ENCODE peak calls at places on chromosomes 4 and X, in ten cellular contexts. K is Right ventricle myocardium superior; S is neural crest cell; W is EL; V is stimulated activated CD4-positive, alpha-beta T cell treated with anti-CD3 and anti-CD28 coated beads, TNF-alpha, amount 100 ng/mL, for 4 hours; A is neuronal stem cell; T is iris pigment epithelial cell; O is GM23338; Y is hepatocyte; Z is T-helper 1 cell. Q is an unnamed sample.

GRCh38 chr4:22427676-22428075 is 88.2 kb downstream of the ADGRA3 start:
- DNase-seq in K (no peak), S (no peak), W (no peak), V (no peak), A (no peak), T (no peak), O (no peak), Y (no peak), Z (no peak), Q (no peak)

GRCh38 chr4:99983289-99983943 is 33.3 kb upstream of the H2AZ1 start:
- DNase-seq in K (no peak), S (no peak), W (no peak), V (no peak), A (no peak), T (no peak), O (no peak), Y (no peak), Z (no peak), Q (no peak)

GRCh38 chrX:1894656-1895055 is 279.8 kb downstream of the ASMT start:
- DNase-seq in K (no peak), S (no peak), W (no peak), V (no peak), A (no peak), T (no peak), O (no peak), Y (no peak), Z (no peak), Q (no peak)

GRCh38 chr4:3740256-3740655 is 25.9 kb upstream of the ADRA2C start:
- DNase-seq in K (no peak), S (no peak), W (no peak), V (no peak), A (no peak), T (no peak), O (no peak), Y (no peak), Z (no peak), Q (no peak)

GRCh38 chr4:41602113-41602512 is 64.2 kb downstream of the LIMCH1 start:
- DNase-seq in K (no peak), S (no peak), W (no peak), V (no peak), A (no peak), T (no peak), O (no peak), Y (no peak), Z (no peak), Q (no peak)

GRCh38 chr4:1463088-1463926 is 57.1 kb upstream of the NKX1-1 start:
- DNase-seq in K (no peak), S (peak; percentile 29), W (peak; percentile 16), V (no peak), A (no peak), T (peak; percentile 29), O (no peak), Y (peak; percentile 57), Z (no peak), Q (no peak)

GRCh38 chrX:24515447-24515846 is 50.4 kb downstream of the PDK3 start:
- DNase-seq in K (no peak), S (no peak), W (no peak), V (no peak), A (no peak), T (peak; percentile 16), O (peak; percentile 34), Y (peak; percentile 51), Z (no peak), Q (no peak)

GRCh38 chr4:64158648-64159326 is 250.5 kb downstream of the TECRL start:
- DNase-seq in K (no peak), S (peak; percentile 75), W (peak; percentile 15), V (no peak), A (peak; percentile 63), T (peak; percentile 50), O (peak; percentile 86), Y (peak; percentile 81), Z (no peak), Q (no peak)

GRCh38 chr4:107036602-107037151 is 564 bp upstream of the DKK2 start:
- DNase-seq in K (no peak), S (no peak), W (peak; percentile 3), V (no peak), A (peak; percentile 9), T (peak; percentile 14), O (peak; percentile 5), Y (peak; percentile 6), Z (no peak), Q (no peak)

GRCh38 chrX:70476934-70477733 is 32.5 kb downstream of the DLG3 start:
- DNase-seq in K (peak; percentile 33), S (no peak), W (peak; percentile 66), V (no peak), A (no peak), T (peak; percentile 70), O (peak; percentile 59), Y (peak; percentile 58), Z (no peak), Q (no peak)

GRCh38 chr4:136731025-136731424 is 801.3 kb downstream of the PCDH18 start:
- DNase-seq in K (no peak), S (no peak), W (no peak), V (no peak), A (no peak), T (no peak), O (no peak), Y (no peak), Z (no peak), Q (no peak)

GRCh38 chr4:30429813-30430466 is 290.2 kb upstream of the PCDH7 start:
- DNase-seq in K (no peak), S (no peak), W (peak; percentile 64), V (no peak), A (no peak), T (peak; percentile 74), O (no peak), Y (peak; percentile 9), Z (no peak), Q (no peak)

GRCh38 chr4:187667095-187667494 is 328.5 kb upstream of the ZFP42 start:
- DNase-seq in K (no peak), S (no peak), W (no peak), V (no peak), A (no peak), T (no peak), O (no peak), Y (no peak), Z (no peak), Q (no peak)

GRCh38 chrX:143615851-143616250 is 20.1 kb downstream of the SLITRK4 start:
- DNase-seq in K (no peak), S (no peak), W (no peak), V (no peak), A (no peak), T (no peak), O (no peak), Y (no peak), Z (no peak), Q (no peak)

GRCh38 chr4:119731778-119732177 is 103.2 kb upstream of the PDE5A start:
- DNase-seq in K (no peak), S (no peak), W (no peak), V (no peak), A (no peak), T (no peak), O (no peak), Y (no peak), Z (no peak), Q (no peak)

GRCh38 chrX:15529165-15529564 is 28.6 kb downstream of the BMX start:
- DNase-seq in K (no peak), S (no peak), W (no peak), V (no peak), A (no peak), T (no peak), O (no peak), Y (no peak), Z (no peak), Q (no peak)